ENCODE peak calls at places on chromosomes 12 and 14, in nine cellular contexts. One of them, this sample, is unnamed.

GRCh38 chr14:71552809-71553208 is 379.4 kb upstream of the RGS6 start:
- DNase-seq in right lobe of liver: no peak
- DNase-seq in choroid plexus epithelial cell: no peak
- DNase-seq in neural progenitor cell: no peak
- DNase-seq in epithelial cell of esophagus: no peak
- DNase-seq in mucosa of descending colon: no peak
- DNase-seq in pancreas: no peak
- DNase-seq in CD8-positive, alpha-beta T cell: no peak
- DNase-seq in heart left ventricle: no peak
- DNase-seq in this sample: no peak

GRCh38 chr12:91178139-91178561 is 4.5 kb downstream of the DCN start:
- DNase-seq in right lobe of liver: no peak
- DNase-seq in epithelial cell of esophagus: peak; percentile 26
- DNase-seq in mucosa of descending colon: no peak
- DNase-seq in neural progenitor cell: no peak
- DNase-seq in choroid plexus epithelial cell: peak; percentile 73
- DNase-seq in pancreas: no peak
- DNase-seq in CD8-positive, alpha-beta T cell: no peak
- DNase-seq in heart left ventricle: peak; percentile 24
- DNase-seq in this sample: no peak

GRCh38 chr14:99174920-99175319 is 97.1 kb downstream of the BCL11B start:
- DNase-seq in heart left ventricle: no peak
- DNase-seq in neural progenitor cell: no peak
- DNase-seq in epithelial cell of esophagus: no peak
- DNase-seq in pancreas: no peak
- DNase-seq in CD8-positive, alpha-beta T cell: no peak
- DNase-seq in mucosa of descending colon: no peak
- DNase-seq in choroid plexus epithelial cell: no peak
- DNase-seq in right lobe of liver: no peak
- DNase-seq in this sample: no peak

GRCh38 chr14:52790756-52791203 is 627 bp downstream of the GNPNAT1 start:
- DNase-seq in heart left ventricle: no peak
- DNase-seq in pancreas: no peak
- DNase-seq in epithelial cell of esophagus: no peak
- DNase-seq in mucosa of descending colon: no peak
- DNase-seq in right lobe of liver: no peak
- DNase-seq in choroid plexus epithelial cell: no peak
- DNase-seq in CD8-positive, alpha-beta T cell: no peak
- DNase-seq in neural progenitor cell: no peak
- DNase-seq in this sample: no peak

GRCh38 chr12:32902287-32902996 is 5.9 kb upstream of the PKP2 start:
- DNase-seq in heart left ventricle: no peak
- DNase-seq in mucosa of descending colon: no peak
- DNase-seq in CD8-positive, alpha-beta T cell: no peak
- DNase-seq in choroid plexus epithelial cell: no peak
- DNase-seq in pancreas: no peak
- DNase-seq in epithelial cell of esophagus: peak; percentile 35
- DNase-seq in neural progenitor cell: no peak
- DNase-seq in right lobe of liver: no peak
- DNase-seq in this sample: no peak

GRCh38 chr12:78555802-78556201 is 308.8 kb upstream of the SYT1 start:
- DNase-seq in mucosa of descending colon: no peak
- DNase-seq in choroid plexus epithelial cell: peak; percentile 36
- DNase-seq in CD8-positive, alpha-beta T cell: no peak
- DNase-seq in right lobe of liver: no peak
- DNase-seq in heart left ventricle: no peak
- DNase-seq in epithelial cell of esophagus: no peak
- DNase-seq in pancreas: no peak
- DNase-seq in neural progenitor cell: no peak
- DNase-seq in this sample: no peak

GRCh38 chr12:32662665-32663064 is 16.4 kb upstream of the DNM1L start:
- DNase-seq in choroid plexus epithelial cell: no peak
- DNase-seq in right lobe of liver: no peak
- DNase-seq in CD8-positive, alpha-beta T cell: no peak
- DNase-seq in epithelial cell of esophagus: no peak
- DNase-seq in mucosa of descending colon: no peak
- DNase-seq in heart left ventricle: no peak
- DNase-seq in neural progenitor cell: no peak
- DNase-seq in pancreas: no peak
- DNase-seq in this sample: no peak

GRCh38 chr14:63875311-63875710 is 22.5 kb downstream of the SYNE2 start:
- DNase-seq in CD8-positive, alpha-beta T cell: no peak
- DNase-seq in heart left ventricle: peak; percentile 77
- DNase-seq in epithelial cell of esophagus: peak; percentile 88
- DNase-seq in neural progenitor cell: no peak
- DNase-seq in pancreas: no peak
- DNase-seq in choroid plexus epithelial cell: peak; percentile 65
- DNase-seq in mucosa of descending colon: no peak
- DNase-seq in right lobe of liver: no peak
- DNase-seq in this sample: no peak

GRCh38 chr12:13801543-13801942 is 179.9 kb downstream of the GRIN2B start:
- DNase-seq in choroid plexus epithelial cell: no peak
- DNase-seq in CD8-positive, alpha-beta T cell: no peak
- DNase-seq in neural progenitor cell: no peak
- DNase-seq in pancreas: no peak
- DNase-seq in epithelial cell of esophagus: no peak
- DNase-seq in mucosa of descending colon: no peak
- DNase-seq in right lobe of liver: no peak
- DNase-seq in heart left ventricle: no peak
- DNase-seq in this sample: no peak

GRCh38 chr14:35818346-35819115 is 7.6 kb upstream of the BRMS1L start:
- DNase-seq in right lobe of liver: no peak
- DNase-seq in pancreas: no peak
- DNase-seq in choroid plexus epithelial cell: peak; percentile 73
- DNase-seq in mucosa of descending colon: no peak
- DNase-seq in CD8-positive, alpha-beta T cell: peak; percentile 41
- DNase-seq in neural progenitor cell: peak; percentile 50
- DNase-seq in epithelial cell of esophagus: peak; percentile 66
- DNase-seq in heart left ventricle: no peak
- DNase-seq in this sample: no peak

GRCh38 chr14:96805906-96806305 is 8.7 kb downstream of the VRK1 start:
- DNase-seq in heart left ventricle: no peak
- DNase-seq in epithelial cell of esophagus: peak; percentile 7
- DNase-seq in CD8-positive, alpha-beta T cell: no peak
- DNase-seq in neural progenitor cell: no peak
- DNase-seq in choroid plexus epithelial cell: no peak
- DNase-seq in mucosa of descending colon: no peak
- DNase-seq in pancreas: no peak
- DNase-seq in right lobe of liver: no peak
- DNase-seq in this sample: no peak

GRCh38 chr14:92475451-92476187 is 38.0 kb upstream of the RIN3 start:
- DNase-seq in neural progenitor cell: no peak
- DNase-seq in CD8-positive, alpha-beta T cell: no peak
- DNase-seq in heart left ventricle: peak; percentile 78
- DNase-seq in pancreas: no peak
- DNase-seq in mucosa of descending colon: no peak
- DNase-seq in right lobe of liver: no peak
- DNase-seq in choroid plexus epithelial cell: peak; percentile 94
- DNase-seq in epithelial cell of esophagus: peak; percentile 37
- DNase-seq in this sample: peak; percentile 84

GRCh38 chr14:56881181-56881580 is 70.9 kb upstream of the OTX2 start:
- DNase-seq in choroid plexus epithelial cell: no peak
- DNase-seq in neural progenitor cell: no peak
- DNase-seq in CD8-positive, alpha-beta T cell: no peak
- DNase-seq in pancreas: no peak
- DNase-seq in epithelial cell of esophagus: no peak
- DNase-seq in mucosa of descending colon: no peak
- DNase-seq in right lobe of liver: peak; percentile 61
- DNase-seq in heart left ventricle: no peak
- DNase-seq in this sample: no peak

GRCh38 chr14:56886471-56887062 is 76.3 kb upstream of the OTX2 start:
- DNase-seq in CD8-positive, alpha-beta T cell: no peak
- DNase-seq in right lobe of liver: no peak
- DNase-seq in mucosa of descending colon: no peak
- DNase-seq in epithelial cell of esophagus: no peak
- DNase-seq in pancreas: no peak
- DNase-seq in choroid plexus epithelial cell: no peak
- DNase-seq in neural progenitor cell: no peak
- DNase-seq in heart left ventricle: no peak
- DNase-seq in this sample: no peak

GRCh38 chr14:56887211-56887610 is 76.9 kb upstream of the OTX2 start:
- DNase-seq in choroid plexus epithelial cell: no peak
- DNase-seq in heart left ventricle: no peak
- DNase-seq in epithelial cell of esophagus: no peak
- DNase-seq in neural progenitor cell: peak; percentile 53
- DNase-seq in mucosa of descending colon: no peak
- DNase-seq in CD8-positive, alpha-beta T cell: no peak
- DNase-seq in right lobe of liver: no peak
- DNase-seq in pancreas: no peak
- DNase-seq in this sample: no peak

GRCh38 chr14:56885795-56886194 is 75.5 kb upstream of the OTX2 start:
- DNase-seq in pancreas: no peak
- DNase-seq in CD8-positive, alpha-beta T cell: no peak
- DNase-seq in neural progenitor cell: peak; percentile 30
- DNase-seq in heart left ventricle: no peak
- DNase-seq in right lobe of liver: no peak
- DNase-seq in mucosa of descending colon: no peak
- DNase-seq in choroid plexus epithelial cell: no peak
- DNase-seq in epithelial cell of esophagus: no peak
- DNase-seq in this sample: no peak

DNA sequence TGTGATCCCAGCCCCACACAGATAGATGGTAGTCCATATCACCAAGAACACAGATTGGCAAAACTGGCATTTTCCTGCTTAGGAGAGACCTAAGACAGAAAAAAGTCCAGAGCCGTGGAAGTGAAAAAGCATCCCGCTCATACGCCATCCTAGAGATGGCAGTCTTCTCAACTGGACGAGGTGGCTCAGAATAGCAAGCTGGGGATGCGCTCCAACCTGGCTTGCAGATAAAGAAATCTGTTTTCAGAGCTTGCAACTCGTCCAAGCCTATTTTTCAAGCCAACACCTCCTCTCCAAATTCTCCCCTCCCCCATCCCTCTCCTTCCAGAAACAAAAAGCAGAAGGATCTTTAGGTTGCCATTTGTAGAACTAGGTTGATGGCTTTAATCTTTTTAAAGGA is 74.3 kb upstream of the OTX2 start:
- DNase-seq in choroid plexus epithelial cell: no peak
- DNase-seq in pancreas: no peak
- DNase-seq in right lobe of liver: no peak
- DNase-seq in mucosa of descending colon: no peak
- DNase-seq in neural progenitor cell: peak; percentile 40
- DNase-seq in CD8-positive, alpha-beta T cell: no peak
- DNase-seq in epithelial cell of esophagus: no peak
- DNase-seq in heart left ventricle: no peak
- DNase-seq in this sample: no peak
- TF ChIP-seq CTCF in choroid plexus epithelial cell: no peak
- TF ChIP-seq CTCF in pancreas: no peak
- TF ChIP-seq CTCF in right lobe of liver: no peak
- TF ChIP-seq CTCF in mucosa of descending colon: no peak
- TF ChIP-seq CTCF in neural progenitor cell: no peak
- TF ChIP-seq CTCF in CD8-positive, alpha-beta T cell: no peak
- TF ChIP-seq CTCF in epithelial cell of esophagus: no peak
- TF ChIP-seq CTCF in heart left ventricle: no peak
- TF ChIP-seq CTCF in this sample: no peak

GRCh38 chr12:67355428-67356385 is 86.5 kb downstream of the CAND1 start:
- DNase-seq in CD8-positive, alpha-beta T cell: peak; percentile 11
- DNase-seq in neural progenitor cell: peak; percentile 79
- DNase-seq in pancreas: no peak
- DNase-seq in epithelial cell of esophagus: peak; percentile 58
- DNase-seq in heart left ventricle: no peak
- DNase-seq in mucosa of descending colon: no peak
- DNase-seq in choroid plexus epithelial cell: peak; percentile 83
- DNase-seq in right lobe of liver: no peak
- DNase-seq in this sample: no peak
- TF ChIP-seq CTCF in CD8-positive, alpha-beta T cell: peak; percentile 76
- TF ChIP-seq CTCF in neural progenitor cell: peak; percentile 70
- TF ChIP-seq CTCF in pancreas: peak; percentile 36
- TF ChIP-seq CTCF in epithelial cell of esophagus: peak; percentile 62
- TF ChIP-seq CTCF in heart left ventricle: peak; percentile 52
- TF ChIP-seq CTCF in mucosa of descending colon: peak; percentile 6
- TF ChIP-seq CTCF in choroid plexus epithelial cell: peak; percentile 67
- TF ChIP-seq CTCF in right lobe of liver: peak; percentile 55
- TF ChIP-seq CTCF in this sample: peak; percentile 52

DNA sequence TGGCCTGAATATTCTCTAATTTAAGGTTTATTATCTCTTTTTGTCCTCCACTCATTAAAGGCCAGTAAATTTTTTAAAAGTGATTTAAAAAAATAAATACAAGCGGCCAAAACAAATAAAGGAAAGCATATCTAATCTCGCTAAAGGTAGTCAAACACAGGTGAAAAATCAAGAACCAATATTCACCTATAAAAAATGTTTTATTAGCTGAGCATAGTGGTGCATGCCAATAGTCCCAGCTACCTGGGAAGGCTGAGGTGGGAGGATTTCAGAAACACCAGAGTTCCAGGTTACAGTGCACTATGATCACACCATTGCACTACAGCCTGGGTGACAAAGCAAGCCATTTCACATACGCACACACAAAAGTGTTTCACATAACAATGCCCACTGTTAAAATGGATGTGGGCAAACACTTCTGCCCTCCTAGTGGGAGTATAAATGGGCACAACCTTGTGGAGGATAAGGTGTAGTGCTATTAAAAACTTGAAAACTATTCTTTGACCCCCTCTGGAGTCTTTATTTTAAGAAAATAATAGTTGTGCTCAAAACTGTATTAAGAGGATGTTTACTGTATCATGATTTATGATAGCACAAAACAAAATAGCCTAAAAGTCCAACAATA is 32.7 kb upstream of the NAP1L1 start:
- DNase-seq in heart left ventricle: no peak
- DNase-seq in pancreas: no peak
- DNase-seq in neural progenitor cell: no peak
- DNase-seq in choroid plexus epithelial cell: no peak
- DNase-seq in right lobe of liver: no peak
- DNase-seq in mucosa of descending colon: no peak
- DNase-seq in CD8-positive, alpha-beta T cell: no peak
- DNase-seq in epithelial cell of esophagus: no peak
- DNase-seq in this sample: no peak
- TF ChIP-seq CTCF in heart left ventricle: no peak
- TF ChIP-seq CTCF in pancreas: no peak
- TF ChIP-seq CTCF in neural progenitor cell: no peak
- TF ChIP-seq CTCF in choroid plexus epithelial cell: no peak
- TF ChIP-seq CTCF in right lobe of liver: no peak
- TF ChIP-seq CTCF in mucosa of descending colon: no peak
- TF ChIP-seq CTCF in CD8-positive, alpha-beta T cell: no peak
- TF ChIP-seq CTCF in epithelial cell of esophagus: no peak
- TF ChIP-seq CTCF in this sample: no peak

GRCh38 chr12:46296822-46297221 is 28.0 kb upstream of the SLC38A1 start:
- DNase-seq in pancreas: no peak
- DNase-seq in choroid plexus epithelial cell: no peak
- DNase-seq in right lobe of liver: no peak
- DNase-seq in epithelial cell of esophagus: no peak
- DNase-seq in neural progenitor cell: no peak
- DNase-seq in CD8-positive, alpha-beta T cell: no peak
- DNase-seq in heart left ventricle: no peak
- DNase-seq in mucosa of descending colon: no peak
- DNase-seq in this sample: no peak

DNA sequence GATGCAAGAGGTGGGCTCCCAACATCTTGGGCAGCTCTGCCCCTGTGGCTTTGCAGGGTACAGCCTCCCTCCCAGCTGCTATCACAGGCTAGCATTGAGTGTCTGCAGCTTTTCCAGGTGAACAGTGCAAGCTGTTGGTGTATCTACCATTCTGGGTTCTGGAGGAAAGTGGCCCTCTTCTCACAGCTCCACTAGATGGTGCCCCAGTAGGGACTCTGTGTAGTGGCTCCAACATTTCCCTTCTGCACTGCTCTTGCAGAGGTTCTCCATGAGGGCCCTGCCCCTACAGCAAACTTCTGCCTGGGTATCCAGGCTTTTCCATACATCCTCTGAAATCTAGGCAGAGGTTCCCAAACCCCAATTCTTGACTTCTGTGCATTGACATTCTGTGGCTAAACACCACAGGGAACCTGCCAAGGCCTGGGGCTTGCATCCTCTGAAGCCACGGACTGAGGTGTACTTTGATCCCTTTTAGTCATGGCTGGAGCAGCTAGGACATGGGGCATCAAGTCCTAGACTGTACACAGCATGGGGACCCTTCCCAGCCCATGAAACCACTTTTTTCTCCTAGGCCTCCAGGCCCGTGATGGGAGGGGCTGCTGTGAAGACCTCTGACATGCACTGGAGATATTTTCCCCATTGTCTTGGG is 24.0 kb upstream of the SLC38A1 start:
- DNase-seq in neural progenitor cell: no peak
- DNase-seq in pancreas: no peak
- DNase-seq in choroid plexus epithelial cell: peak; percentile 35
- DNase-seq in epithelial cell of esophagus: peak; percentile 6
- DNase-seq in mucosa of descending colon: no peak
- DNase-seq in heart left ventricle: no peak
- DNase-seq in CD8-positive, alpha-beta T cell: no peak
- DNase-seq in right lobe of liver: no peak
- DNase-seq in this sample: no peak
- TF ChIP-seq CTCF in neural progenitor cell: no peak
- TF ChIP-seq CTCF in pancreas: no peak
- TF ChIP-seq CTCF in choroid plexus epithelial cell: peak; percentile 50
- TF ChIP-seq CTCF in epithelial cell of esophagus: no peak
- TF ChIP-seq CTCF in mucosa of descending colon: no peak
- TF ChIP-seq CTCF in heart left ventricle: no peak
- TF ChIP-seq CTCF in CD8-positive, alpha-beta T cell: no peak
- TF ChIP-seq CTCF in right lobe of liver: peak; percentile 34
- TF ChIP-seq CTCF in this sample: no peak

This sample was measured in spleen.